ENCODE peak calls at places on chromosomes 13 and 19, in nine cellular contexts. Q is GM12865, Y is GM12878, Z is brain microvascular endothelial cell, M is Calu3, X is OCI-LY7, R is cardiac muscle cell, W is testis, I is nephron progenitor cell. E is an unnamed sample.

GRCh38 chr13:112112534-112113276 is 45.8 kb downstream of the SOX1 start:
- DNase-seq in Q (no peak), Y (no peak), Z (no peak), M (no peak), X (no peak), R (no peak), W (no peak), I (no peak), E (no peak)

GRCh38 chr19:41939861-41940442 is 11.7 kb upstream of the ERFL start:
- DNase-seq in Q (peak; percentile 73), Y (no peak), Z (no peak), M (no peak), X (peak; percentile 79), R (peak; percentile 14), W (peak; percentile 21), I (peak; percentile 82), E (no peak)

GRCh38 chr19:15292847-15293582 is 39.3 kb downstream of the BRD4 start:
- DNase-seq in Q (peak; percentile 75), Y (no peak), Z (no peak), M (no peak), X (peak; percentile 76), R (no peak), W (no peak), I (no peak), E (no peak)

GRCh38 chr19:40413291-40413994 is at the start of gene PRX:
- DNase-seq in Q (no peak), Y (no peak), Z (no peak), M (no peak), X (no peak), R (peak; percentile 40), W (no peak), I (peak; percentile 60), E (no peak)

GRCh38 chr13:38883783-38884182 is 106.8 kb downstream of the STOML3 start:
- DNase-seq in Q (no peak), Y (no peak), Z (peak; percentile 49), M (no peak), X (no peak), R (no peak), W (no peak), I (no peak), E (no peak)

GRCh38 chr19:55086730-55087541 is 11.3 kb downstream of the EPS8L1 start:
- DNase-seq in Q (peak; percentile 42), Y (no peak), Z (peak; percentile 91), M (no peak), X (no peak), R (peak; percentile 97), W (peak; percentile 93), I (peak; percentile 98), E (peak; percentile 74)

GRCh38 chr19:17070421-17070820 is 4.8 kb downstream of the HAUS8 start:
- DNase-seq in Q (no peak), Y (no peak), Z (no peak), M (no peak), X (no peak), R (no peak), W (no peak), I (no peak), E (no peak)

GRCh38 chr19:17931532-17932191 is 1.2 kb upstream of the CCDC124 start:
- DNase-seq in Q (peak; percentile 55), Y (no peak), Z (no peak), M (no peak), X (no peak), R (peak; percentile 38), W (no peak), I (peak; percentile 43), E (no peak)

GRCh38 chr13:104779311-104779710 is 1713.1 kb upstream of the SLC10A2 start:
- DNase-seq in Q (no peak), Y (no peak), Z (peak; percentile 26), M (no peak), X (no peak), R (no peak), W (no peak), I (peak; percentile 8), E (peak; percentile 13)

GRCh38 chr13:111960152-111960772 is 106.7 kb upstream of the SOX1 start:
- DNase-seq in Q (no peak), Y (no peak), Z (no peak), M (no peak), X (no peak), R (no peak), W (no peak), I (no peak), E (no peak)

GRCh38 chr13:83853771-83854170 is 28.5 kb downstream of the SLITRK1 start:
- DNase-seq in Q (no peak), Y (no peak), Z (no peak), M (no peak), X (no peak), R (no peak), W (no peak), I (no peak), E (no peak)

GRCh38 chr13:50691682-50692263 is 151.7 kb downstream of the DLEU7 start:
- DNase-seq in Q (no peak), Y (no peak), Z (peak; percentile 48), M (no peak), X (no peak), R (peak; percentile 23), W (no peak), I (no peak), E (no peak)

GRCh38 chr13:106182404-106182803 is 353.1 kb downstream of the EFNB2 start:
- DNase-seq in Q (no peak), Y (no peak), Z (peak; percentile 83), M (peak; percentile 0), X (no peak), R (no peak), W (no peak), I (no peak), E (peak; percentile 73)

GRCh38 chr19:39194832-39195542 is 1.8 kb upstream of the NCCRP1 start:
- DNase-seq in Q (no peak), Y (no peak), Z (no peak), M (peak; percentile 35), X (no peak), R (peak; percentile 34), W (no peak), I (no peak), E (no peak)

GRCh38 chr13:50227356-50227755 is 212.1 kb downstream of the KCNRG start:
- DNase-seq in Q (no peak), Y (no peak), Z (no peak), M (no peak), X (no peak), R (no peak), W (no peak), I (no peak), E (no peak)

GRCh38 chr13:45825124-45825650 is 26.4 kb downstream of the SIAH3 start:
- DNase-seq in Q (no peak), Y (no peak), Z (no peak), M (no peak), X (no peak), R (no peak), W (no peak), I (no peak), E (no peak)

GRCh38 chr19:4115050-4115817 is 8.7 kb downstream of the MAP2K2 start:
- DNase-seq in Q (peak; percentile 91), Y (peak; percentile 67), Z (no peak), M (no peak), X (peak; percentile 76), R (peak; percentile 82), W (peak; percentile 28), I (no peak), E (no peak)

GRCh38 chr13:36533806-36534205 is 101.5 kb downstream of the CCNA1 start:
- DNase-seq in Q (no peak), Y (no peak), Z (no peak), M (no peak), X (no peak), R (no peak), W (no peak), I (no peak), E (peak; percentile 35)
- TF ChIP-seq CTCF in Q (no peak), Y (no peak), Z (no peak), M (no peak), X (no peak), R (no peak), W (no peak), I (no peak), E (no peak)

DNA sequence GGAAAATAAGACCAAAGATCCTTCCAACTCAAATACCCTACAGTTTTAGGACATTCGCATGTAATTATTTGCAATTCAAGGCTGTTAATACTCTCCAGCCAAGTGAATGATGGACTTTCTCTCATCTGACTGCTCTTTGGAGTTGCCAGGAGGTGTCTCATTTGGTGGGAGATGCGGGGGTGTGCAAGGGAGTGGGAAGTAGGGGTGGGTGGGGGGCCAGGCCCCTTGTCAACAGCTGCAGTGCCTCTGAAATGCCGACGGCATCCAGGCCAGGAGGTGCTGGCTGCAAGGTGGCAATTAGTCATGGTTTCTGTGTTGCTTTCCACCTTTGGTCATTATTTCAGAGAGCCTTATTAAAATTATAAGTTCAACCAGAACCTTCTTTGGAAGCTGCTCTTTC is 121.5 kb downstream of the KL start:
- DNase-seq in Q (no peak), Y (no peak), Z (no peak), M (no peak), X (no peak), R (no peak), W (no peak), I (no peak), E (no peak)
- TF ChIP-seq CTCF in Q (no peak), Y (no peak), Z (no peak), M (no peak), X (no peak), R (no peak), W (no peak), I (no peak), E (no peak)

DNA sequence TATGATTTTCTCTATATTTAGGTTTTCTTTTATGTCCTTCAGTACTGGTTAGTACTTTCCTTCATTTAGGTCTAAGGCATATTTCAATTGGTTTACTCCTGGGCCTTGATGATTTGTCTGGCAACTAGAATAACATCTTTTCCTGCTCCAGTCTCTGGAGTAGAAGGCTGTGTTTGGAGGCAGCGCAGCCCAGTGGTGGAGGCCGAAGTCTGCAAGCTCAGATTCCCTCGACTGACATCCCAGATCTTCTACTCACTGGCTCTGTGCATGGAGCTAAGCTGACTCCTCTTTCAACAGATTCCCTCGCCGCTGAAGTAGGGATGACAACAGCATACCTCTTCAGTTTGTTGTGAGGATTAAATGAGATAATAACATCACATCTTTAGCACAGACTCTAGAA is 141.0 kb downstream of the RAP2A start:
- DNase-seq in Q (peak; percentile 46), Y (no peak), Z (peak; percentile 19), M (no peak), X (peak; percentile 1), R (peak; percentile 43), W (peak; percentile 40), I (no peak), E (peak; percentile 17)
- TF ChIP-seq CTCF in Q (peak; percentile 54), Y (peak; percentile 82), Z (peak; percentile 67), M (no peak), X (peak; percentile 18), R (peak; percentile 66), W (no peak), I (peak; percentile 30), E (peak; percentile 36)

DNA sequence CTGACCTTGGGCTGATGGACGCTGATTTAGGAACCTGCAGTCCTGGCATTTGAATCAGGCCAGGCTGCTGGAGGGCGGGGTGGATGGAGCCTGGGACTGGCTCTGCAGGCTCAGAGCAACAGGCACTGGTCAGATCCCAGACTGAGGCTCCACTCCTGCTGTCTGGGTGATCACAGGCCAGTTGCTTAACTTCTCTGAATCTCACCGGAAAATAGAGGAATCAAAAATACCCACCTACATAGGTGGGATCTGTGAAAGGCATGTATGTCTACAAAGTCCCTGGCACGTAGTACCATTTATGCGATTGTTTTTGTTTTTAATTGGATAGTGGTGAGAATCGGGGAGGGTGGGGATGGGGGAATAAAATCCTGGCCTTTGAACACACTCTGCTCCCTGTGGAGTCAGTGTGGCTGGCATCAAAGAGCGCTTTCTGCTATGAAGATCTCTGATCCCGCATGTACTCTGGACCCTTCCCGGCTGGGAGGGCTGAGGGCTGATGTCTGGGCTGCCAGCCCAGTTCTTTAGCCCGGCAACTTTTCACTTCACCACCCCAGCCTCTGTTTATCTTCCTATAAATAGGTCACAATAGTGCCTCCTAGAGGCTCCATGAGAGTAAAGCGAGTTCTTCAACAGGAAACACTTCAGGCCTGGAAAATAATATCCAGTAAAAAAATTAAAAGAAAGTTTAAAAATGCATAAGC is 292.3 kb downstream of the ZNF536 start:
- DNase-seq in Q (no peak), Y (no peak), Z (peak; percentile 11), M (no peak), X (peak; percentile 2), R (peak; percentile 32), W (peak; percentile 78), I (no peak), E (no peak)
- TF ChIP-seq CTCF in Q (peak; percentile 6), Y (no peak), Z (peak; percentile 52), M (no peak), X (peak; percentile 62), R (peak; percentile 37), W (peak; percentile 9), I (peak; percentile 52), E (no peak)

E was measured in RWPE1.